ENCODE peak calls at places on chromosomes 16 and 17, in four cellular contexts. G is smooth muscle cell of the brain vasculature, Q is GM20000, L is fibroblast of the conjunctiva. J is an unnamed sample.
A peak's percentile ranks its signal among the peaks of the same experiment; 100 is the strongest.

GRCh38 chr16:50213939-50214519 is 52.3 kb upstream of the ADCY7 start:
- DNase-seq in G (peak; percentile 50), Q (peak; percentile 47), L (no peak), J (no peak)

GRCh38 chr16:58498341-58499091 is 1.4 kb upstream of the NDRG4 start:
- DNase-seq in G (no peak), Q (no peak), L (no peak), J (no peak)

GRCh38 chr17:18230288-18231141 is 5.1 kb downstream of the LLGL1 start:
- DNase-seq in G (no peak), Q (no peak), L (no peak), J (no peak)

GRCh38 chr17:20995873-20996723 is 46.7 kb downstream of the USP22 start:
- DNase-seq in G (no peak), Q (no peak), L (no peak), J (no peak)

GRCh38 chr17:9646556-9646905 is 1.2 kb downstream of the USP43 start:
- DNase-seq in G (no peak), Q (no peak), L (no peak), J (no peak)

GRCh38 chr17:29294580-29294900 is 592 bp upstream of the NUFIP2 start:
- DNase-seq in G (no peak), Q (no peak), L (no peak), J (no peak)

GRCh38 chr17:21381076-21381706 is 5.0 kb downstream of the KCNJ12 start:
- DNase-seq in G (no peak), Q (no peak), L (no peak), J (no peak)

GRCh38 chr17:68518063-68518815 is 6.0 kb downstream of the PRKAR1A start:
- DNase-seq in G (no peak), Q (no peak), L (no peak), J (no peak)

GRCh38 chr17:60165976-60166375 is 16.2 kb downstream of the CA4 start:
- DNase-seq in G (no peak), Q (no peak), L (no peak), J (no peak)

GRCh38 chr17:19857640-19858039 is 10.1 kb downstream of the ULK2 start:
- DNase-seq in G (no peak), Q (no peak), L (no peak), J (no peak)

GRCh38 chr16:70597135-70597534 is 49.2 kb upstream of the IL34 start:
- DNase-seq in G (no peak), Q (no peak), L (no peak), J (no peak)

GRCh38 chr17:82490512-82491195 is 28.9 kb upstream of the FOXK2 start:
- DNase-seq in G (no peak), Q (no peak), L (no peak), J (no peak)

GRCh38 chr17:38943607-38944006 is 18.2 kb downstream of the LASP1NB start:
- DNase-seq in G (no peak), Q (no peak), L (no peak), J (no peak)

GRCh38 chr17:42387221-42387657 is 1.0 kb downstream of the STAT3 start:
- DNase-seq in G (no peak), Q (no peak), L (peak; percentile 61), J (no peak)

GRCh38 chr17:17783121-17783824 is 53.5 kb downstream of the SREBF1 start:
- DNase-seq in G (no peak), Q (peak; percentile 88), L (no peak), J (no peak)

GRCh38 chr16:68985855-68986254 is 119.6 kb upstream of the HAS3 start:
- DNase-seq in G (no peak), Q (no peak), L (no peak), J (peak; percentile 9)

GRCh38 chr16:65114527-65114926 is 7.3 kb downstream of the CDH11 start:
- DNase-seq in G (no peak), Q (no peak), L (no peak), J (no peak)

GRCh38 chr17:7042507-7043194 is 1.2 kb downstream of the SLC16A11 start:
- DNase-seq in G (no peak), Q (peak; percentile 70), L (no peak), J (no peak)

GRCh38 chr17:80751070-80751459 is 206.4 kb downstream of the RPTOR start:
- DNase-seq in G (no peak), Q (no peak), L (no peak), J (no peak)

GRCh38 chr16:75238853-75239371 is 12.5 kb downstream of the BCAR1 start:
- DNase-seq in G (no peak), Q (no peak), L (no peak), J (no peak)

GRCh38 chr17:67221062-67221998 is 23.7 kb downstream of the HELZ start:
- DNase-seq in G (no peak), Q (peak; percentile 37), L (no peak), J (no peak)

GRCh38 chr16:67884-68789 is 4.3 kb downstream of the RHBDF1 start:
- DNase-seq in G (no peak), Q (no peak), L (no peak), J (no peak)

GRCh38 chr17:269616-270514 is 82.7 kb downstream of the RPH3AL start:
- DNase-seq in G (no peak), Q (no peak), L (no peak), J (no peak)

GRCh38 chr17:40312893-40313659 is 4.1 kb downstream of the RARA start:
- DNase-seq in G (no peak), Q (peak; percentile 10), L (no peak), J (no peak)

GRCh38 chr16:80509872-80510271 is 30.9 kb upstream of the DYNLRB2 start:
- DNase-seq in G (no peak), Q (no peak), L (no peak), J (no peak)

GRCh38 chr17:11997972-11998233 is 628 bp upstream of the ZNF18 start:
- DNase-seq in G (no peak), Q (no peak), L (no peak), J (no peak)

GRCh38 chr16:48184681-48185080 is 28.9 kb upstream of the ABCC12 start:
- DNase-seq in G (no peak), Q (no peak), L (no peak), J (no peak)

GRCh38 chr17:42051645-42052044 is 1.2 kb upstream of the C17orf113 start:
- DNase-seq in G (no peak), Q (no peak), L (no peak), J (no peak)

GRCh38 chr16:30086291-30087140 is 5.2 kb downstream of the TBX6 start:
- DNase-seq in G (no peak), Q (no peak), L (no peak), J (no peak)

GRCh38 chr17:30823425-30823824 is 1.1 kb downstream of the CRLF3 start:
- DNase-seq in G (no peak), Q (no peak), L (no peak), J (no peak)

GRCh38 chr17:77865716-77866115 is 92.8 kb upstream of the TNRC6C start:
- DNase-seq in G (no peak), Q (no peak), L (no peak), J (no peak)

GRCh38 chr17:7014995-7015586 is 2.7 kb downstream of the RNASEK start:
- DNase-seq in G (no peak), Q (peak; percentile 73), L (no peak), J (no peak)

GRCh38 chr16:844638-845348 is 44.3 kb upstream of the GNG13 start:
- DNase-seq in G (no peak), Q (no peak), L (no peak), J (no peak)

J was measured in GM04504.